ENCODE peak calls at places on chromosome 22, in five cellular contexts. T, K, R, J and Z are unnamed samples.

GRCh38 chr22:24324137-24324536 is 53.5 kb downstream of the SPECC1L start:
- DNase-seq in T (no peak), K (no peak), R (no peak), J (no peak), Z (no peak)

GRCh38 chr22:27110985-27111451 is 453.6 kb downstream of the MIAT start:
- DNase-seq in T (peak), K (no peak), R (no peak), J (no peak), Z (no peak)

GRCh38 chr22:41508770-41509170 is 35.5 kb downstream of the POLR3H start:
- DNase-seq in T (no peak), K (no peak), R (no peak), J (no peak), Z (no peak)

GRCh38 chr22:32904044-32904443 is 102.5 kb downstream of the TIMP3 start:
- DNase-seq in T (peak), K (peak), R (peak), J (peak), Z (peak)

GRCh38 chr22:27992294-27993165 is 73.5 kb upstream of the PITPNB start:
- DNase-seq in T (no peak), K (no peak), R (no peak), J (no peak), Z (no peak)

GRCh38 chr22:19765477-19766234 is 5.1 kb downstream of the TBX1 start:
- DNase-seq in T (no peak), K (no peak), R (no peak), J (no peak), Z (no peak)

GRCh38 chr22:19138217-19139000 is 6.0 kb downstream of the ESS2 start:
- DNase-seq in T (no peak), K (no peak), R (no peak), J (no peak), Z (no peak)

GRCh38 chr22:22935546-22936157 is 48.0 kb downstream of the IGLL5 start:
- DNase-seq in T (no peak), K (no peak), R (peak), J (no peak), Z (no peak)

GRCh38 chr22:17570851-17571631 is 7.7 kb downstream of the SLC25A18 start:
- DNase-seq in T (no peak), K (peak), R (no peak), J (peak), Z (peak)

GRCh38 chr22:20551805-20552449 is 44.5 kb downstream of the MED15 start:
- DNase-seq in T (no peak), K (no peak), R (no peak), J (no peak), Z (no peak)

GRCh38 chr22:20420157-20420842 is 17.3 kb downstream of the SCARF2 start:
- DNase-seq in T (no peak), K (no peak), R (no peak), J (no peak), Z (no peak)

GRCh38 chr22:40877488-40877887 is 15.6 kb upstream of the DNAJB7 start:
- DNase-seq in T (no peak), K (no peak), R (no peak), J (no peak), Z (no peak)

GRCh38 chr22:21741059-21741458 is 5.5 kb upstream of the YPEL1 start:
- DNase-seq in T (no peak), K (no peak), R (no peak), J (no peak), Z (no peak)

GRCh38 chr22:24137595-24137994 is 43.7 kb upstream of the SUSD2 start:
- DNase-seq in T (no peak), K (peak), R (no peak), J (no peak), Z (no peak)

GRCh38 chr22:32202539-32203180 is 2.2 kb downstream of the RFPL2 start:
- DNase-seq in T (peak), K (peak), R (peak), J (peak), Z (peak)

GRCh38 chr22:27378994-27379393 is 422.6 kb downstream of the MN1 start:
- DNase-seq in T (no peak), K (no peak), R (no peak), J (no peak), Z (no peak)

GRCh38 chr22:23513705-23514104 is 66.4 kb downstream of the IGLL1 start:
- DNase-seq in T (no peak), K (no peak), R (no peak), J (no peak), Z (no peak)

GRCh38 chr22:28181332-28181731 is 262.3 kb upstream of the PITPNB start:
- DNase-seq in T (no peak), K (no peak), R (no peak), J (no peak), Z (no peak)

GRCh38 chr22:26842103-26842502 is 184.7 kb downstream of the MIAT start:
- DNase-seq in T (no peak), K (no peak), R (no peak), J (no peak), Z (no peak)

GRCh38 chr22:24091551-24092420 is 80.7 kb downstream of the CABIN1 start:
- DNase-seq in T (no peak), K (no peak), R (no peak), J (no peak), Z (no peak)

GRCh38 chr22:27809226-27809625 is 7.7 kb upstream of the MN1 start:
- DNase-seq in T (no peak), K (no peak), R (no peak), J (no peak), Z (no peak)

GRCh38 chr22:24503137-24503850 is 8.2 kb downstream of the UPB1 start:
- DNase-seq in T (peak), K (peak), R (peak), J (peak), Z (peak)

GRCh38 chr22:20903093-20903492 is 14.1 kb upstream of the CRKL start:
- DNase-seq in T (no peak), K (no peak), R (no peak), J (no peak), Z (no peak)

GRCh38 chr22:17121235-17122195 is at the start of gene TMEM121B:
- DNase-seq in T (no peak), K (peak), R (no peak), J (no peak), Z (peak)

GRCh38 chr22:23070418-23071162 is at the start of gene GNAZ:
- DNase-seq in T (no peak), K (no peak), R (peak), J (no peak), Z (no peak)

GRCh38 chr22:32992821-32993220 is 65.4 kb downstream of the SYN3 start:
- DNase-seq in T (no peak), K (no peak), R (no peak), J (no peak), Z (no peak)

GRCh38 chr22:40224702-40225101 is 47.0 kb downstream of the TNRC6B start:
- DNase-seq in T (no peak), K (no peak), R (no peak), J (no peak), Z (no peak)

GRCh38 chr22:27063381-27063780 is 406.0 kb downstream of the MIAT start:
- DNase-seq in T (no peak), K (no peak), R (no peak), J (no peak), Z (no peak)

GRCh38 chr22:19803736-19804267 is 43.2 kb downstream of the TBX1 start:
- DNase-seq in T (no peak), K (no peak), R (no peak), J (no peak), Z (no peak)

GRCh38 chr22:35839811-35840739 is 122.4 kb downstream of the APOL5 start:
- DNase-seq in T (peak), K (peak), R (peak), J (peak), Z (peak)

GRCh38 chr22:35837328-35837727 is 119.7 kb downstream of the APOL5 start:
- DNase-seq in T (no peak), K (peak), R (no peak), J (no peak), Z (no peak)

GRCh38 chr22:35835998-35836691 is 118.5 kb downstream of the APOL5 start:
- DNase-seq in T (peak), K (peak), R (no peak), J (peak), Z (peak)

GRCh38 chr22:35841907-35842518 is 124.3 kb downstream of the APOL5 start:
- DNase-seq in T (no peak), K (no peak), R (no peak), J (no peak), Z (no peak)

DNA sequence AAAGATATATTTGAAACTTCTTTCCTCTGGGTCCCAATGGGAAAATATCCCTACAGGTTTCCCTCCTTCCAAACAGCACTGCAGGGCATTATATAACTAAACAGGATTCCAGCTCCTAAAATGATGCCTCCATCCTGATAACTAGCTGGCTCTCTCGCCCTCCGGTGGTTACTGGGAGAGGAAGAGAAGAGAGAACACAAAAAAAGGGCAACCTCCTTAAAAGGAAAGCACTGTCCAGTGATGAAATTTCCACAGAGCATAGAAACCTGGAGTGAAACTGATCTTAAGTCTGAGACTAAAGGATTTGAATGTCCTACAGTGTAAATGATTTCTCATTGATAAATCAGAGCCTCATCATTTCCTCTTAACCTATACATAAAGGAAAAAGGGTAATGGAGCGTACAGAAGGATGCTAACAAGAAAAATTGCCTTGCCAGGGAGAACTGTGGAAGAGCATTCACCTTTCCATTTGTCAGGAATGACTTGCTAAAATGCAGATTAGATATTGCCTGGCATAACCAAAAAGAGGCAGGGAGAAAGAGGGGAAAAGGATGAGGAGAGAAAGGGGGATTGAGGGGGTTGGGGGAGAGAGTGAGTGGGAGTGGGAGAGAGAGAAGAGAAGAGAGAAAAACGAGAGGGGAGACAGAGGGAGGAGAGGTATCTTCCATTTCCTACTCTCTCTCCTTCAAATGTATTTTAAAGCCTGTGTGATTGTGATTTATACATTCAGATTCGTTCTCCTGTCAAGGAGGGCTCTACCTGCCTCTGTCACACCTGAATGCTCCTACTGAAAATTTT is 121.4 kb downstream of the APOL5 start:
- DNase-seq in T (no peak), K (peak), R (peak), J (peak), Z (peak)
- H3K27ac ChIP-seq in T (peak), K (peak), R (peak), J (peak), Z (peak)

GRCh38 chr22:37634505-37635002 is 4.9 kb upstream of the SH3BP1 start:
- DNase-seq in T (no peak), K (no peak), R (no peak), J (no peak), Z (no peak)
- TF ChIP-seq CTCF in T (no peak), K (no peak), R (no peak), J (no peak), Z (peak)

GRCh38 chr22:30649430-30650007 is 13.9 kb downstream of the SLC35E4 start:
- DNase-seq in T (no peak), K (peak), R (no peak), J (peak), Z (peak)
- H3K27ac ChIP-seq in T (no peak), K (peak), R (no peak), J (no peak), Z (peak)

GRCh38 chr22:42904049-42904448 is 47.0 kb upstream of the ARFGAP3 start:
- DNase-seq in T (no peak), K (no peak), R (no peak), J (no peak), Z (no peak)

GRCh38 chr22:42901790-42902508 is 44.9 kb upstream of the ARFGAP3 start:
- DNase-seq in T (no peak), K (no peak), R (peak), J (no peak), Z (no peak)

GRCh38 chr22:42905217-42905616 is 48.1 kb upstream of the ARFGAP3 start:
- DNase-seq in T (no peak), K (no peak), R (no peak), J (no peak), Z (no peak)

GRCh38 chr22:42905702-42906183 is 48.7 kb upstream of the ARFGAP3 start:
- DNase-seq in T (no peak), K (no peak), R (no peak), J (peak), Z (no peak)

DNA sequence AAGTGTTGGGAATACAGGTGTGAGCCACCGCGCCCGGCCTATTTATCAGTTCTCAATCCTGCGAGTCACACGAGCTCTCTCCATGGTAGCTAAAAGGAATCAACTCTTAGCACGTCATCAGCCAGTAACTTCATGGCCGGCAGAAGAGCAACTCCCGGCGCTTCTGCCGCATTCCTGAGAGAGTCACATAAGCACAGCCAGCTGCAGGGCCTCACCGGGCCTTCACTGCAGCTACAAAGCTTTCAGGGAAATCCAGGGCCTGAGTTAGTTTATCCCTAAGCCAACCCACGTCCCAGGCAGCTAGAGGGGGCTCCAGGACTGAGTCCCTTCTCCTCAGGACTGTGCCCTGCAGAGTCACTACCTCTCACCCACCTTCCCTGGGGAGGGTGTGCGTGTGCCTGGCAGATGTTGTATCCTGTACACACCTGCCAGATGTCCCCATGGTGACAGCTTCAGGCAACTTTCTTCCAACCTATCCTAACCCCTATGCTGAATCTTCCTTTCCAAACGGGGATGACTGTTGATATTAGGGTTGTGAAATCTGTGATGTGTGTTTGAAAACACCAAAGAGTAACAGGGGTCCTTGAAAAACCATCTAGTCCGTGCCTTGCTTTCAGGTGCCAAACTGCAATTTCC is 45.9 kb upstream of the ARFGAP3 start:
- DNase-seq in T (no peak), K (peak), R (no peak), J (no peak), Z (no peak)
- TF ChIP-seq CTCF in T (no peak), K (no peak), R (no peak), J (no peak), Z (no peak)

GRCh38 chr22:30668306-30668655 is 606 bp upstream of the DUSP18 start:
- DNase-seq in T (peak), K (no peak), R (no peak), J (no peak), Z (peak)
- H3K27ac ChIP-seq in T (peak), K (peak), R (no peak), J (peak), Z (peak)

DNA sequence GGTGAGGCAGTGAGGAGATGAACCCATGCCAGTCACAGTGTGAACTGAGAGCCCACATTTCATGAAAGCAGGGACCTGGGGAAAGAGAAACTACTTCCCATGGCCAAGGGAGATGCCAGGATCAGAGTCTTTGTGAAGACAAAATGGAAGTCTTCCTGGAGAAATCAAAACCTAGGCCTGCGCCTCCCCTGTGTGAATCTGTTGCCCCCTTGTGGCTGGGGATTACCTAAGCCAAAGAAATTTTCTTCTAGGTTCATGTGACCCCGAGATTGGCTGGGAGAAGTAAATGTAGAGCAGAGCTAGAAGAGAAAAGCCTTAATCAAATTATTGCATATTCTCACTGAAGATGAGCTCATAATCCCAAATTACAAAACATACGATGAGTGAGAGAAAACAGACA is 1075.3 kb downstream of the TBC1D22A start:
- DNase-seq in T (no peak), K (peak), R (peak), J (no peak), Z (no peak)
- TF ChIP-seq CTCF in T (no peak), K (peak), R (peak), J (peak), Z (no peak)

DNA sequence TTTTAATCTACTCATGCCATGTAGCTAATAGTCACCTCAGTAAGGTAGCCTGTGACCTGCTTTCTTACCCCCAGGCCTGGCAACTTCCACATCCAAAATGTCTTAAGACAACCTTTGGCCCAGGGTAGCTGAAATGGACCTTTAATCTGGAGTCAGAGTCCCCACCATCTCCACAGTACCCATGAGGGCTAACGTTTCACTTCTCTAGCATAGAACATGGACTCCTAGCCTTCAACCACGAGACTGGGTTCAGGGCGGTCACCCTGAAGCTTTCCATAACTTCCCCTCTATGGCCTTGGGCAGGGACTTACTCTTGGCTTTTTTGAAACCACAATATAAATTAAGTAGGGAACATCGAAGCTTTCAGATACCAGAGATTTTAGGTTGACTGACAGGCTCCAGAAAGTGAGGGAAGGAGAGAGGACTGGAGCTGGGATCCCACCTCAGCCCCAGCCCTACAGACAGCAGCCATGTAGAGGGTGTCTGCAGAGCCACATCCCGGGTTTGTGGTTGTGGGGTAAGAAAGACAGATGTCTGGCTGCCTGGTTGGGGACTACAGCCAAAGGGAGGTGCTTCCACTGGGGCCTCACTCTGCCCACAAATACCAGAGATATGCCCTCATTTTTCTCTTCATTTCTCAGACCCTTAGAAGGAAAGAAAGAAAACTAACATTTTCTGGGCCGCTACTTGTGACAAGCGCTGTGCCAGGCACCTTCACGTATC is 2.6 kb downstream of the TBC1D10A start:
- DNase-seq in T (no peak), K (peak), R (no peak), J (no peak), Z (no peak)
- H3K27ac ChIP-seq in T (no peak), K (peak), R (no peak), J (peak), Z (peak)

DNA sequence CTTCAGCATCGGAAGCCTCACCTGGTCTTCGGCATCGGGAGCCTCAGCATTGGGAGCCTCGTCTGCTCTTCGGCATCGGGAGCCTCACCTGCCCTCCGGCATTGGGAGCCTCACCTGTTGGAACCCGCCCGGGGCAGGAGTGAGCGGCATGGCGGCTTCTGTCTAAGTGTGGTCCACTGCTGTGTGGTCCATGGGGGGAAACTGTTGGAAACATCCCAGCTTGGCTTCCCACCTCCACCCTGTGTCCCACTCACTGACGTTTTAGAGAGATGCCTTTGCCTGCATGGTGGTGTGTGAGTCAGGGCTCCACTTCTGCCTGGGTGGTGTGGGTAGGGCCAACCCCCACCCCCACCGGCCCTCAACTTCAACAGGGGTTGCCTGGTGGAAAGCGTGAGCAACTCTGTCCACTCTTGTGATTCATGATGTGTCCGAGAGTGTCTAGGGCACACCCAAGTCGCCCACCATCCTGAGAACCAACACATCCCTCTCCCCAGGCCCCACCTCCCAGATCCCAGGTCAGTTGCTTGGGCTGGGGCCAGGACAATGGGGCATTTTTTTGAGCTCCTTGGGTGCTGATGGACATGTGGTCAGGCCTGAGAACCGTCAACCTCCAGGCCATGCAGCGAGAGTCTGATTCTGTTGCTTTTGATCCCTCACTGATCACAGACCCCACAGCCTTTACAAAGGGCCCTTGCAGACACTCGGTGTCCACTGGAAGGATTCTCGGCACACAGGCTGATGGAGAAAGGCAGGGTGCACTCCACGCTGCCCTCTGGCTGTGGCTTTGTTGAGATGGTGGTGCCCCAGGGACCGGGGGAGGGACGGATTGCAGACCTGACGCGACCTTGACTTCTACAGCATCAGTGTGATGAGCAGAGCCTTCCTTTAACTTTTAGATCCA is 406.7 kb downstream of the TBC1D22A start:
- DNase-seq in T (peak), K (no peak), R (no peak), J (no peak), Z (no peak)
- TF ChIP-seq CTCF in T (no peak), K (peak), R (peak), J (peak), Z (no peak)

GRCh38 chr22:45272498-45272897 is 12.3 kb upstream of the UPK3A start:
- DNase-seq in T (no peak), K (no peak), R (no peak), J (no peak), Z (no peak)
- H3K27ac ChIP-seq in T (no peak), K (no peak), R (no peak), J (peak), Z (no peak)

GRCh38 chr22:50141891-50142363 is 28.6 kb upstream of the PANX2 start:
- DNase-seq in T (no peak), K (peak), R (no peak), J (no peak), Z (no peak)
- TF ChIP-seq CTCF in T (no peak), K (peak), R (peak), J (no peak), Z (no peak)